ENCODE peak calls at places on chromosomes 4 and X, in eight cellular contexts. D is CD8-positive, alpha-beta T cell; K is mesenchymal stem cell; R is cardiac muscle cell; I is psoas muscle; E is SK-N-SH; L is fibroblast of lung; H is colonic mucosa. W is an unnamed sample.

GRCh38 chrX:8364369-8365141 is 100.1 kb upstream of the VCX3B start:
- DNase-seq in D (no peak), K (peak; percentile 0), R (peak; percentile 63), I (no peak), E (peak; percentile 7), L (no peak), H (no peak), W (peak; percentile 9)

GRCh38 chr4:7850489-7850888 is 89.2 kb downstream of the AFAP1 start:
- DNase-seq in D (no peak), K (no peak), R (no peak), I (no peak), E (no peak), L (no peak), H (no peak), W (no peak)

GRCh38 chrX:118181030-118181429 is 64.4 kb upstream of the KLHL13 start:
- DNase-seq in D (no peak), K (no peak), R (no peak), I (no peak), E (no peak), L (peak; percentile 42), H (no peak), W (no peak)

GRCh38 chr4:139503622-139504166 is 49.8 kb downstream of the RAB33B start:
- DNase-seq in D (no peak), K (no peak), R (no peak), I (no peak), E (no peak), L (no peak), H (no peak), W (no peak)

GRCh38 chr4:70992354-70992753 is 1.1 kb upstream of the DCK start:
- DNase-seq in D (no peak), K (no peak), R (no peak), I (no peak), E (no peak), L (no peak), H (peak; percentile 48), W (peak; percentile 20)

GRCh38 chr4:128287159-128287870 is at the start of gene PGRMC2:
- DNase-seq in D (no peak), K (peak; percentile 51), R (no peak), I (no peak), E (peak; percentile 61), L (peak; percentile 34), H (peak; percentile 50), W (peak; percentile 57)

GRCh38 chr4:15013585-15013984 is 11.3 kb downstream of the CPEB2 start:
- DNase-seq in D (no peak), K (no peak), R (no peak), I (no peak), E (no peak), L (peak; percentile 44), H (no peak), W (no peak)

GRCh38 chrX:80749404-80749803 is 60.3 kb downstream of the BRWD3 start:
- DNase-seq in D (no peak), K (no peak), R (no peak), I (no peak), E (no peak), L (no peak), H (no peak), W (no peak)

GRCh38 chrX:101774340-101774739 is 114.7 kb upstream of the ARMCX2 start:
- DNase-seq in D (no peak), K (no peak), R (no peak), I (no peak), E (no peak), L (no peak), H (no peak), W (no peak)

GRCh38 chrX:48540015-48540350 is 469 bp downstream of the TBC1D25 start:
- DNase-seq in D (peak; percentile 42), K (peak; percentile 46), R (peak; percentile 74), I (no peak), E (peak; percentile 71), L (peak; percentile 28), H (peak; percentile 51), W (peak; percentile 54)

GRCh38 chrX:86148594-86148993 is 343 bp downstream of the DACH2 start:
- DNase-seq in D (no peak), K (no peak), R (no peak), I (no peak), E (no peak), L (no peak), H (no peak), W (no peak)

GRCh38 chrX:23515028-23515427 is 152.3 kb upstream of the PRDX4 start:
- DNase-seq in D (no peak), K (no peak), R (no peak), I (no peak), E (no peak), L (no peak), H (no peak), W (no peak)

GRCh38 chr4:89535251-89535650 is 227.7 kb upstream of the GPRIN3 start:
- DNase-seq in D (no peak), K (no peak), R (no peak), I (no peak), E (no peak), L (no peak), H (no peak), W (no peak)

GRCh38 chr4:5890063-5890727 is 2.7 kb downstream of the CRMP1 start:
- DNase-seq in D (no peak), K (peak; percentile 54), R (peak; percentile 72), I (no peak), E (peak; percentile 89), L (peak; percentile 11), H (no peak), W (peak; percentile 85)

GRCh38 chr4:22653752-22654151 is 39.0 kb upstream of the GBA3 start:
- DNase-seq in D (no peak), K (no peak), R (no peak), I (no peak), E (no peak), L (no peak), H (no peak), W (no peak)

GRCh38 chrX:65702956-65703355 is 35.5 kb downstream of the MSN start:
- DNase-seq in D (no peak), K (no peak), R (no peak), I (no peak), E (no peak), L (no peak), H (no peak), W (no peak)
- H3K4me1 ChIP-seq in D (peaks cover 92% of the 10 kb centered on the region), K (peaks cover 16% of the 10 kb centered on the region), R (peaks cover 6% of the 10 kb centered on the region), I (peaks cover 26% of the 10 kb centered on the region), E (peaks cover 12% of the 10 kb centered on the region), L (peaks cover 20% of the 10 kb centered on the region), H (no peaks in the 10 kb centered on the region), W (peaks cover 26% of the 10 kb centered on the region)

GRCh38 chrX:151921866-151922265 is 9.2 kb downstream of the MAGEA4 start:
- DNase-seq in D (no peak), K (no peak), R (no peak), I (no peak), E (no peak), L (no peak), H (no peak), W (no peak)

GRCh38 chrX:151920101-151920500 is 7.4 kb downstream of the MAGEA4 start:
- DNase-seq in D (no peak), K (no peak), R (no peak), I (no peak), E (no peak), L (no peak), H (no peak), W (no peak)

GRCh38 chrX:151921292-151921691 is 8.6 kb downstream of the MAGEA4 start:
- DNase-seq in D (no peak), K (no peak), R (no peak), I (no peak), E (no peak), L (no peak), H (no peak), W (no peak)

GRCh38 chrX:151919610-151920009 is 6.9 kb downstream of the MAGEA4 start:
- DNase-seq in D (no peak), K (no peak), R (no peak), I (no peak), E (no peak), L (no peak), H (no peak), W (no peak)

GRCh38 chrX:151920530-151920929 is 7.8 kb downstream of the MAGEA4 start:
- DNase-seq in D (no peak), K (no peak), R (no peak), I (no peak), E (no peak), L (no peak), H (no peak), W (no peak)
- H3K4me1 ChIP-seq in D (no peaks in the 10 kb centered on the region), K (no peaks in the 10 kb centered on the region), R (no peaks in the 10 kb centered on the region), I (no peaks in the 10 kb centered on the region), E (no peaks in the 10 kb centered on the region), L (no peaks in the 10 kb centered on the region), H (no peaks in the 10 kb centered on the region), W (no peaks in the 10 kb centered on the region)

GRCh38 chr4:101218346-101218745 is 129.0 kb downstream of the PPP3CA start:
- DNase-seq in D (no peak), K (no peak), R (no peak), I (no peak), E (no peak), L (no peak), H (no peak), W (no peak)
- H3K4me1 ChIP-seq in D (no peaks in the 10 kb centered on the region), K (no peaks in the 10 kb centered on the region), R (no peaks in the 10 kb centered on the region), I (peaks cover 35% of the 10 kb centered on the region), E (peaks cover 26% of the 10 kb centered on the region), L (peaks cover 8% of the 10 kb centered on the region), H (peaks cover 6% of the 10 kb centered on the region), W (peaks cover 11% of the 10 kb centered on the region)

GRCh38 chr4:156974264-156974663 is 2.7 kb upstream of the PDGFC start:
- DNase-seq in D (no peak), K (no peak), R (no peak), I (no peak), E (no peak), L (peak; percentile 84), H (no peak), W (no peak)

GRCh38 chr4:156972370-156972980 is 876 bp upstream of the PDGFC start:
- DNase-seq in D (no peak), K (peak; percentile 84), R (peak; percentile 4), I (no peak), E (no peak), L (no peak), H (no peak), W (peak; percentile 19)

GRCh38 chr4:156976147-156976546 is 4.5 kb upstream of the PDGFC start:
- DNase-seq in D (no peak), K (peak; percentile 85), R (no peak), I (no peak), E (no peak), L (peak; percentile 79), H (no peak), W (no peak)

GRCh38 chr4:156981262-156981661 is 9.7 kb upstream of the PDGFC start:
- DNase-seq in D (no peak), K (no peak), R (no peak), I (no peak), E (no peak), L (no peak), H (no peak), W (no peak)

DNA sequence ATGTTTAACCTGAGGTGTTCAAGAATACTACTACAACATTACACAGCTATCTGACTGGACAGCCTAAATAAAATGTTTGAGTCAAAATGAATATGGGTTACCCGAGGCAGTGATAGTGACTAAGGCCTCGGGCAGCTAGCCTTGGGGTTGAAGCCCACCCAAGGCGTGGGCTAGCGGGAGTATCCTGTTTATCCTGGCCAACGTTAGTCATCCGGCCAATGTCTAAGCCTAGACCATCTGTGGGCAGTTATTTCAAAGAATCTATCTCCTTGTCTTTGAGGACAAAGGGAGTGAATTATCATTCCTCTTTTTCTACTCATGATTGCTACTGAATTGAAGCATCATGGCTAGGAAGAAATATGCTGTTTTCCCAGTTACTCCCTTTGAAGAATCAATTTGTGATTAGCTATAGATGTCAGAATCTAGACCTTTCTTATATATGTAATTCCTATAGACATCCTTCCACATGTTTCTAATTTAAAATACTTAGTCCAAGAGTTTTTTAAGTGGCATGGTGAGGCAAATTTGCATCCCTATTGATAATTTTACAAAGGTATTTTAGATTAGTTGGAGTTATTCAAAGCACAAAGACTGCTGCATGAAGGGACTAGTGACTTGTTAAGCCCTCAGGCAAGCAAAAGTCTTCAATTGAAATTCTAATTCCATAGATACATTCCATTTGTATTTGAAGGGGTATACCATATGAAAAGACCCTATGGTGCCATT is 6.0 kb upstream of the PDGFC start:
- DNase-seq in D (no peak), K (peak; percentile 79), R (no peak), I (no peak), E (no peak), L (peak; percentile 75), H (no peak), W (no peak)
- H3K4me1 ChIP-seq in D (no peaks in the 10 kb centered on the region), K (peaks cover 2% of the 10 kb centered on the region), R (no peaks in the 10 kb centered on the region), I (no peaks in the 10 kb centered on the region), E (peaks cover 68% of the 10 kb centered on the region), L (peaks cover 15% of the 10 kb centered on the region), H (no peaks in the 10 kb centered on the region), W (peaks cover 17% of the 10 kb centered on the region)